ENCODE peak calls at places on chromosome 6, in four cellular contexts. One of them, this sample, is unnamed.

GRCh38 chr6:97947841-97948240 is 664.8 kb upstream of the MMS22L start:
- DNase-seq in GM23338: no peak
- DNase-seq in prostate gland: peak; percentile 6
- DNase-seq in HL-60: no peak
- DNase-seq in this sample: no peak

GRCh38 chr6:18269253-18269652 is 4.9 kb upstream of the DEK start:
- DNase-seq in GM23338: no peak
- DNase-seq in prostate gland: no peak
- DNase-seq in HL-60: no peak
- DNase-seq in this sample: no peak

GRCh38 chr6:20234136-20234535 is 21.9 kb upstream of the MBOAT1 start:
- DNase-seq in GM23338: no peak
- DNase-seq in prostate gland: no peak
- DNase-seq in HL-60: no peak
- DNase-seq in this sample: no peak

GRCh38 chr6:1336246-1336843 is 24.4 kb downstream of the FOXQ1 start:
- DNase-seq in GM23338: peak; percentile 66
- DNase-seq in prostate gland: peak; percentile 81
- DNase-seq in HL-60: peak; percentile 7
- DNase-seq in this sample: no peak

GRCh38 chr6:156511570-156511969 is 265.6 kb upstream of the ARID1B start:
- DNase-seq in GM23338: no peak
- DNase-seq in prostate gland: no peak
- DNase-seq in HL-60: no peak
- DNase-seq in this sample: no peak

GRCh38 chr6:169899481-169900145 is 148.2 kb downstream of the ERMARD start:
- DNase-seq in GM23338: no peak
- DNase-seq in prostate gland: no peak
- DNase-seq in HL-60: no peak
- DNase-seq in this sample: no peak

GRCh38 chr6:13425270-13425905 is 62.0 kb downstream of the GFOD1 start:
- DNase-seq in GM23338: no peak
- DNase-seq in prostate gland: no peak
- DNase-seq in HL-60: no peak
- DNase-seq in this sample: no peak

GRCh38 chr6:96391776-96392175 is 129.8 kb upstream of the UFL1 start:
- DNase-seq in GM23338: peak; percentile 92
- DNase-seq in prostate gland: no peak
- DNase-seq in HL-60: no peak
- DNase-seq in this sample: no peak

GRCh38 chr6:30954631-30955366 is 14.0 kb downstream of the MUCL3 start:
- DNase-seq in GM23338: no peak
- DNase-seq in prostate gland: no peak
- DNase-seq in HL-60: no peak
- DNase-seq in this sample: no peak

GRCh38 chr6:100620085-100620484 is 155.4 kb upstream of the SIM1 start:
- DNase-seq in GM23338: no peak
- DNase-seq in prostate gland: no peak
- DNase-seq in HL-60: no peak
- DNase-seq in this sample: no peak

GRCh38 chr6:150328744-150329400 is 39.9 kb upstream of the IYD start:
- DNase-seq in GM23338: no peak
- DNase-seq in prostate gland: no peak
- DNase-seq in HL-60: no peak
- DNase-seq in this sample: no peak

GRCh38 chr6:25831532-25832306 is at the start of gene SLC17A1:
- DNase-seq in GM23338: no peak
- DNase-seq in prostate gland: no peak
- DNase-seq in HL-60: no peak
- DNase-seq in this sample: no peak

GRCh38 chr6:6125495-6125894 is 118.8 kb upstream of the NRN1 start:
- DNase-seq in GM23338: no peak
- DNase-seq in prostate gland: no peak
- DNase-seq in HL-60: no peak
- DNase-seq in this sample: no peak

GRCh38 chr6:145813285-145814034 is 1.1 kb downstream of the FBXO30 start:
- DNase-seq in GM23338: peak; percentile 44
- DNase-seq in prostate gland: no peak
- DNase-seq in HL-60: no peak
- DNase-seq in this sample: no peak

GRCh38 chr6:170006524-170007467 is 255.4 kb downstream of the ERMARD start:
- DNase-seq in GM23338: peak; percentile 98
- DNase-seq in prostate gland: no peak
- DNase-seq in HL-60: no peak
- DNase-seq in this sample: no peak

GRCh38 chr6:26246057-26246456 is 118.9 kb upstream of the BTN3A2 start:
- DNase-seq in GM23338: no peak
- DNase-seq in prostate gland: no peak
- DNase-seq in HL-60: no peak
- DNase-seq in this sample: no peak

GRCh38 chr6:84738996-84739865 is 25.2 kb downstream of the TBX18 start:
- DNase-seq in GM23338: no peak
- DNase-seq in prostate gland: no peak
- DNase-seq in HL-60: no peak
- DNase-seq in this sample: no peak

GRCh38 chr6:3744211-3744900 is 7.2 kb downstream of the PXDC1 start:
- DNase-seq in GM23338: no peak
- DNase-seq in prostate gland: no peak
- DNase-seq in HL-60: no peak
- DNase-seq in this sample: no peak

GRCh38 chr6:16676978-16677377 is 84.3 kb downstream of the ATXN1 start:
- DNase-seq in GM23338: peak; percentile 14
- DNase-seq in prostate gland: no peak
- DNase-seq in HL-60: no peak
- DNase-seq in this sample: no peak

GRCh38 chr6:33151050-33151449 is 41.2 kb downstream of the COL11A2 start:
- DNase-seq in GM23338: no peak
- DNase-seq in prostate gland: no peak
- DNase-seq in HL-60: no peak
- DNase-seq in this sample: no peak

GRCh38 chr6:23532227-23532626 is 593.8 kb upstream of the NRSN1 start:
- DNase-seq in GM23338: no peak
- DNase-seq in prostate gland: no peak
- DNase-seq in HL-60: no peak
- DNase-seq in this sample: no peak

GRCh38 chr6:80969439-80969838 is 783.0 kb downstream of the TENT5A start:
- DNase-seq in GM23338: no peak
- DNase-seq in prostate gland: no peak
- DNase-seq in HL-60: no peak
- DNase-seq in this sample: no peak

GRCh38 chr6:15283986-15284361 is 38.1 kb downstream of the JARID2 start:
- DNase-seq in GM23338: no peak
- DNase-seq in prostate gland: no peak
- DNase-seq in HL-60: no peak
- DNase-seq in this sample: no peak

GRCh38 chr6:13432526-13433218 is 54.7 kb downstream of the GFOD1 start:
- DNase-seq in GM23338: no peak
- DNase-seq in prostate gland: no peak
- DNase-seq in HL-60: no peak
- DNase-seq in this sample: no peak

GRCh38 chr6:100203391-100203790 is 209.4 kb upstream of the MCHR2 start:
- DNase-seq in GM23338: no peak
- DNase-seq in prostate gland: no peak
- DNase-seq in HL-60: no peak
- DNase-seq in this sample: no peak

GRCh38 chr6:144939926-144940325 is 654.8 kb downstream of the UTRN start:
- DNase-seq in GM23338: no peak
- DNase-seq in prostate gland: no peak
- DNase-seq in HL-60: no peak
- DNase-seq in this sample: no peak

GRCh38 chr6:65638047-65638831 is 68.8 kb downstream of the EYS start:
- DNase-seq in GM23338: peak; percentile 71
- DNase-seq in prostate gland: no peak
- DNase-seq in HL-60: no peak
- DNase-seq in this sample: no peak

GRCh38 chr6:22737331-22737730 is 168.0 kb downstream of the HDGFL1 start:
- DNase-seq in GM23338: peak; percentile 86
- DNase-seq in prostate gland: peak; percentile 5
- DNase-seq in HL-60: peak; percentile 4
- DNase-seq in this sample: no peak

GRCh38 chr6:97322811-97323210 is 39.8 kb upstream of the MMS22L start:
- DNase-seq in GM23338: no peak
- DNase-seq in prostate gland: no peak
- DNase-seq in HL-60: no peak
- DNase-seq in this sample: no peak

GRCh38 chr6:45679631-45680030 is 301.9 kb upstream of the SUPT3H start:
- DNase-seq in GM23338: no peak
- DNase-seq in prostate gland: no peak
- DNase-seq in HL-60: no peak
- DNase-seq in this sample: peak; percentile 29

GRCh38 chr6:38307730-38308129 is 332.0 kb downstream of the BTBD9 start:
- DNase-seq in GM23338: no peak
- DNase-seq in prostate gland: no peak
- DNase-seq in HL-60: peak; percentile 1
- DNase-seq in this sample: no peak

GRCh38 chr6:143027058-143027457 is 33.6 kb upstream of the AIG1 start:
- DNase-seq in GM23338: peak; percentile 82
- DNase-seq in prostate gland: peak; percentile 13
- DNase-seq in HL-60: no peak
- DNase-seq in this sample: no peak

GRCh38 chr6:144197919-144198318 is 47.6 kb downstream of the STX11 start:
- DNase-seq in GM23338: no peak
- DNase-seq in prostate gland: no peak
- DNase-seq in HL-60: no peak
- DNase-seq in this sample: no peak

GRCh38 chr6:52502306-52503029 is 74.4 kb downstream of the TRAM2 start:
- DNase-seq in GM23338: no peak
- DNase-seq in prostate gland: no peak
- DNase-seq in HL-60: no peak
- DNase-seq in this sample: no peak

GRCh38 chr6:112307707-112308106 is 39.4 kb upstream of the RFPL4B start:
- DNase-seq in GM23338: no peak
- DNase-seq in prostate gland: no peak
- DNase-seq in HL-60: no peak
- DNase-seq in this sample: no peak

DNA sequence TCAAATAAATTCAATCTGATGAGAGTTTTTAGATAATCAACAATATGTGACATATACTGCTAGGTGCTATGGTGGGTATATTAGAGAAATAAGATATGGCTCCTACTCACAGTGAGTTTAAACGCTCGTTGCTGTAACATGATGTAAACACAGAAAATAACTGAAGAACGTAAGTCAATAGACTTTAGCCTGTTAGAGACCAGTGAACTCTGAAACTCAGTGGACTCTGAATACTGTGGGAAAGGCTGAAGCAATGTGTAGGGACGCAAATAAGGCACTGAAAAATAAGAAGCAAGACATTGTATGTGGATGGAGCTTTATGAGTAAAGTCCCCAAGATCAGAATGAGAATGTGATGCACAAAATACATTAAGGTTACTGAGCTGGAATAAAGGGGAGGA is 431.6 kb downstream of the TFAP2B start:
- DNase-seq in GM23338: no peak
- DNase-seq in prostate gland: no peak
- DNase-seq in HL-60: no peak
- DNase-seq in this sample: no peak
- H3K4me3 ChIP-seq in GM23338: no peak overlapping the region
- H3K4me3 ChIP-seq in prostate gland: no peak overlapping the region
- H3K4me3 ChIP-seq in HL-60: no peak overlapping the region
- H3K4me3 ChIP-seq in this sample: no peak overlapping the region

DNA sequence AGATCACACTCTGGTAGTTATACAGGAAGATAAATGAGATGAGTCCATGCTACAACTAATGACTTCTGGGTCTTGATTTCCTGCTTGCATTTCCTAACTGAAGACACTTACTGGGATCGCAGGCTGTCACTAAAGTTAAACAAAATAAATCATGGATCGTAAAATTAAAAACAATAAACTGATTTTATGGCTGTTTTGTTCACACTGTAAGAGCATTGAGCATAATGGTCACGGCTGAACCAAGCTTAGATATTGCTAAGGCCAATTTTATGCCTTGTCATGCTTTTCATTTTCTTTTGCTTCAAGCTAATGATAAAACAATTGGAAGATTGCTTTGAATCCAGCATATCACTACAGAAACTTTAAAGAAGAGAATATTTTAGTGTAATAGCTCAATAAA is 332.5 kb upstream of the CITED2 start:
- DNase-seq in GM23338: no peak
- DNase-seq in prostate gland: no peak
- DNase-seq in HL-60: no peak
- DNase-seq in this sample: no peak
- TF ChIP-seq POLR2AphosphoS5 in GM23338: no peak
- TF ChIP-seq POLR2AphosphoS5 in prostate gland: no peak
- TF ChIP-seq POLR2AphosphoS5 in HL-60: no peak
- TF ChIP-seq POLR2AphosphoS5 in this sample: no peak

GRCh38 chr6:147648936-147649335 is 140.4 kb downstream of the SAMD5 start:
- DNase-seq in GM23338: no peak
- DNase-seq in prostate gland: no peak
- DNase-seq in HL-60: no peak
- DNase-seq in this sample: no peak

GRCh38 chr6:147651249-147652063 is 143.0 kb downstream of the SAMD5 start:
- DNase-seq in GM23338: peak; percentile 23
- DNase-seq in prostate gland: no peak
- DNase-seq in HL-60: no peak
- DNase-seq in this sample: no peak

GRCh38 chr6:147654103-147654845 is 145.8 kb downstream of the SAMD5 start:
- DNase-seq in GM23338: no peak
- DNase-seq in prostate gland: no peak
- DNase-seq in HL-60: no peak
- DNase-seq in this sample: no peak
- H3K4me3 ChIP-seq in GM23338: no peak overlapping the region
- H3K4me3 ChIP-seq in prostate gland: no peak overlapping the region
- H3K4me3 ChIP-seq in HL-60: no peak overlapping the region
- H3K4me3 ChIP-seq in this sample: no peak overlapping the region

GRCh38 chr6:73649783-73650182 is 4.0 kb downstream of the SLC17A5 start:
- DNase-seq in GM23338: no peak
- DNase-seq in prostate gland: no peak
- DNase-seq in HL-60: no peak
- DNase-seq in this sample: no peak

GRCh38 chr6:73656501-73657145 is 2.8 kb upstream of the SLC17A5 start:
- DNase-seq in GM23338: no peak
- DNase-seq in prostate gland: no peak
- DNase-seq in HL-60: no peak
- DNase-seq in this sample: no peak

GRCh38 chr6:73653571-73654424 is at the start of gene SLC17A5:
- DNase-seq in GM23338: peak; percentile 97
- DNase-seq in prostate gland: peak; percentile 92
- DNase-seq in HL-60: peak; percentile 95
- DNase-seq in this sample: peak; percentile 92

GRCh38 chr6:73655341-73655917 is 1.6 kb upstream of the SLC17A5 start:
- DNase-seq in GM23338: no peak
- DNase-seq in prostate gland: no peak
- DNase-seq in HL-60: no peak
- DNase-seq in this sample: no peak

GRCh38 chr6:73652637-73653570 is 888 bp downstream of the SLC17A5 start:
- DNase-seq in GM23338: peak; percentile 85
- DNase-seq in prostate gland: peak; percentile 64
- DNase-seq in HL-60: peak; percentile 83
- DNase-seq in this sample: no peak
- TF ChIP-seq POLR2AphosphoS5 in GM23338: no peak
- TF ChIP-seq POLR2AphosphoS5 in prostate gland: peak; percentile 53
- TF ChIP-seq POLR2AphosphoS5 in HL-60: no peak
- TF ChIP-seq POLR2AphosphoS5 in this sample: no peak

This sample was measured in vagina.